ENCODE peak calls at places on chromosomes 2 and 18, in seven cellular contexts. R is RWPE1; C is AG20443; K is stimulated activated CD4-positive, alpha-beta T cell treated with anti-CD3 and anti-CD28 coated beads, Interleukin-1b, Interleukin-23, amount 100 ng/mL, for 4 hours; J is OCI-LY7; T is activated T-cell treated with anti-CD3 and anti-CD28 coated beads for 24 hours; U is dermis microvascular lymphatic vessel endothelial cell. H is an unnamed sample.

GRCh38 chr18:75110311-75110710 is 98.6 kb downstream of the PTGR3 start:
- DNase-seq in K (no peak), T (no peak), U (no peak), J (no peak), R (no peak), C (no peak), H (no peak)

GRCh38 chr2:107312240-107312639 is 426.3 kb upstream of the ST6GAL2 start:
- DNase-seq in J (no peak), R (no peak), T (no peak), U (no peak), C (no peak), K (no peak), H (no peak)

GRCh38 chr2:138707424-138708074 is 72.6 kb downstream of the NXPH2 start:
- DNase-seq in J (no peak), T (no peak), U (no peak), K (no peak), C (peak), R (peak), H (no peak)

GRCh38 chr2:202941771-202942170 is 29.7 kb downstream of the CARF start:
- DNase-seq in T (no peak), R (no peak), K (no peak), C (no peak), U (no peak), J (no peak), H (no peak)

GRCh38 chr18:35611518-35611917 is 30.0 kb downstream of the GALNT1 start:
- DNase-seq in C (no peak), U (peak), K (no peak), T (no peak), R (no peak), J (no peak), H (no peak)

GRCh38 chr2:121285077-121285449 is at the start of gene TFCP2L1:
- DNase-seq in U (no peak), K (no peak), T (no peak), C (peak), J (peak), R (peak), H (peak)

GRCh38 chr2:18910843-18911242 is 321.5 kb upstream of the NT5C1B start:
- DNase-seq in J (no peak), U (no peak), T (no peak), R (peak), K (no peak), C (peak), H (peak)

GRCh38 chr2:73700111-73700510 is 37.0 kb downstream of the TPRKB start:
- DNase-seq in T (no peak), R (no peak), C (no peak), J (no peak), U (no peak), K (no peak), H (no peak)

GRCh38 chr18:24841536-24841935 is 381.1 kb downstream of the HRH4 start:
- DNase-seq in U (no peak), K (no peak), C (no peak), T (no peak), J (no peak), R (no peak), H (no peak)

GRCh38 chr2:239590995-239591915 is 190.4 kb upstream of the HDAC4 start:
- DNase-seq in R (no peak), C (no peak), U (no peak), T (no peak), J (no peak), K (no peak), H (no peak)

GRCh38 chr2:37287966-37288365 is 36.7 kb downstream of the PRKD3 start:
- DNase-seq in T (no peak), R (peak), C (no peak), K (no peak), J (peak), U (peak), H (no peak)

GRCh38 chr2:132701810-132702209 is 31.8 kb upstream of the LYPD1 start:
- DNase-seq in C (peak), J (no peak), U (no peak), K (no peak), T (no peak), R (no peak), H (no peak)

GRCh38 chr2:26043862-26044736 is 10.2 kb downstream of the RAB10 start:
- DNase-seq in K (no peak), C (no peak), T (no peak), J (no peak), U (peak), R (peak), H (no peak)

GRCh38 chr18:57959278-57959677 is 84.7 kb upstream of the NEDD4L start:
- DNase-seq in K (no peak), T (no peak), J (peak), R (peak), C (peak), U (peak), H (peak)

GRCh38 chr2:69767034-69767433 is 25.1 kb downstream of the ANXA4 start:
- DNase-seq in R (no peak), C (peak), U (no peak), K (no peak), J (no peak), T (no peak), H (no peak)

GRCh38 chr2:11729362-11730212 is 16.8 kb upstream of the LPIN1 start:
- DNase-seq in J (no peak), C (no peak), K (no peak), U (no peak), T (no peak), R (no peak), H (no peak)

GRCh38 chr2:186887107-186888090 is 38.4 kb upstream of the ZSWIM2 start:
- DNase-seq in R (no peak), J (no peak), C (peak), U (no peak), K (no peak), T (no peak), H (no peak)

GRCh38 chr2:145652992-145653545 is 1133.2 kb upstream of the ZEB2 start:
- DNase-seq in R (peak), K (no peak), J (no peak), U (no peak), T (no peak), C (peak), H (no peak)

GRCh38 chr2:114022360-114023085 is 132.6 kb downstream of the ACTR3 start:
- DNase-seq in T (no peak), R (peak), C (peak), J (no peak), U (peak), K (no peak), H (peak)

GRCh38 chr18:59514193-59514592 is 155.1 kb upstream of the LMAN1 start:
- DNase-seq in U (peak), J (no peak), T (no peak), C (peak), R (no peak), K (no peak), H (no peak)

GRCh38 chr18:51211552-51211951 is 14.1 kb upstream of the MEX3C start:
- DNase-seq in U (peak), C (peak), T (peak), J (no peak), K (no peak), R (peak), H (peak)

GRCh38 chr2:20015482-20016083 is 3.1 kb upstream of the MATN3 start:
- DNase-seq in C (peak), R (peak), T (no peak), J (peak), U (peak), K (no peak), H (peak)

GRCh38 chr2:105649534-105649933 is 95.2 kb upstream of the NCK2 start:
- DNase-seq in J (no peak), U (no peak), T (no peak), K (no peak), R (no peak), C (no peak), H (no peak)

H was measured in LoVo.